ENCODE peak calls at places on chromosomes 12 and 14, in five cellular contexts. J is IMR-90, A is fibroblast of lung, Q is PC-3, S is keratinocyte. N is an unnamed sample. For H4K20me1, the result is how much of the 10 kb centered on the place peaks cover.

GRCh38 chr12:65881348-65881961 is 57.2 kb downstream of the HMGA2 start:
- DNase-seq in S (no peak), J (peak), A (peak), Q (no peak), N (peak)

GRCh38 chr14:23428686-23429495 is 6.6 kb downstream of the MYH7 start:
- DNase-seq in Q (no peak), J (no peak), S (no peak), A (no peak), N (no peak)

GRCh38 chr12:20482680-20483079 is 114.3 kb downstream of the PDE3A start:
- DNase-seq in A (peak), Q (no peak), S (no peak), J (no peak), N (no peak)

GRCh38 chr14:85010186-85010585 is 519.8 kb upstream of the FLRT2 start:
- DNase-seq in A (no peak), S (no peak), Q (no peak), J (no peak), N (no peak)

GRCh38 chr14:73105050-73105449 is 31.3 kb upstream of the PSEN1 start:
- DNase-seq in S (no peak), A (no peak), Q (no peak), J (no peak), N (peak)

GRCh38 chr12:122985590-122986257 is 5.2 kb downstream of the ARL6IP4 start:
- DNase-seq in S (no peak), J (no peak), A (no peak), Q (no peak), N (no peak)

GRCh38 chr12:46919666-46920065 is 93.9 kb upstream of the SLC38A4 start:
- DNase-seq in Q (no peak), S (no peak), J (peak), A (no peak), N (peak)

GRCh38 chr12:75374971-75375370 is 15.9 kb upstream of the GLIPR1L2 start:
- DNase-seq in S (no peak), A (no peak), J (no peak), Q (no peak), N (no peak)

GRCh38 chr12:110971189-110971920 is 51.0 kb upstream of the MYL2 start:
- DNase-seq in A (no peak), J (no peak), S (no peak), Q (no peak), N (no peak)

GRCh38 chr14:100872641-100873071 is 30.9 kb downstream of the RTL1 start:
- DNase-seq in Q (no peak), A (no peak), S (no peak), J (no peak), N (no peak)

GRCh38 chr12:109264095-109264942 is 44.8 kb downstream of the FOXN4 start:
- DNase-seq in J (peak), Q (peak), S (no peak), A (peak), N (peak)

GRCh38 chr14:21669284-21669683 is 4.3 kb downstream of the OR4E1 start:
- DNase-seq in S (no peak), Q (no peak), A (no peak), J (no peak), N (no peak)

GRCh38 chr12:93163260-93164036 is 214.3 kb upstream of the NUDT4 start:
- DNase-seq in Q (peak), J (peak), A (peak), S (no peak), N (peak)

GRCh38 chr12:116708826-116709756 is 28.8 kb downstream of the SPRING1 start:
- DNase-seq in Q (peak), A (peak), J (peak), S (no peak), N (peak)

GRCh38 chr12:95790025-95790911 is at the start of gene NTN4:
- DNase-seq in Q (peak), S (no peak), J (peak), A (no peak), N (peak)

GRCh38 chr14:77098470-77099353 is 654 bp downstream of the CIPC start:
- DNase-seq in S (no peak), J (no peak), A (no peak), Q (peak), N (peak)

GRCh38 chr12:40104461-40105264 is 1.2 kb downstream of the SLC2A13 start:
- DNase-seq in Q (no peak), S (no peak), A (peak), J (peak), N (no peak)

GRCh38 chr14:56004807-56005579 is 113.2 kb upstream of the PELI2 start:
- DNase-seq in Q (no peak), J (peak), S (no peak), A (peak), N (peak)

DNA sequence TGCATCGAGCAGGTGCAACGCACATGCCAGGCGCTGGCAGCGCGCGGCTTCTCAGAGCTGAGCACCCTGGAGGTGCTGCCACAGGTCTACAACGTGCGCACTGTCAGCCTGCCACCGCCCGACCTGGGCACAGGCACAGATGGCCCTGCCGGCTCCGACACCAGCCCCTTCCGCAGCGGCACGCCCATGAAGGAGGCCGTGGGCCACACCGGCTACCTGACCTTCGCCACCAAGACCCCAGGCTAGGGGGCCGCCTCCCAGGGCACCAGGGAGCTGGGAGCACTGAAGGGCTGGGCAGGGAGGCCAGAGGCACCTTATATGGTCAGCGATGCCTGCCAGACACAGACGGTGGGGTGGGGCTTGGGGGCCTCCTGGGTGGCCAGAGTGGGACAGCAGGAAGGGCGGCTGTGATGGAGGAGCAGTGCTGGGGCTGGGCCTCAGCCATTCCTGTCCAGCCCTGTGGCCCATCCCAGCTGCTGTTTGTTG is 5.6 kb downstream of the TRMT61A start:
- DNase-seq in S (no peak), J (no peak), A (no peak), Q (no peak), N (no peak)
- H4K20me1 ChIP-seq in S (under half), J (under half), A (under half), Q (under half), N (under half)

GRCh38 chr14:92753250-92753649 is 4.8 kb upstream of the LGMN start:
- DNase-seq in A (no peak), Q (no peak), S (no peak), J (no peak), N (no peak)

GRCh38 chr14:92744198-92744597 is 4.2 kb downstream of the LGMN start:
- DNase-seq in Q (no peak), J (no peak), S (no peak), A (no peak), N (no peak)

GRCh38 chr14:92747701-92748258 is 647 bp downstream of the LGMN start:
- DNase-seq in J (no peak), Q (peak), A (no peak), S (no peak), N (peak)

GRCh38 chr14:92751819-92752218 is 3.4 kb upstream of the LGMN start:
- DNase-seq in S (no peak), A (no peak), Q (no peak), J (no peak), N (no peak)

GRCh38 chr14:92748259-92749016 is at the start of gene LGMN:
- DNase-seq in S (peak), J (peak), Q (peak), A (peak), N (peak)
- H3K9ac ChIP-seq in S (peak), J (peak), Q (peak), A (peak), N (peak)

DNA sequence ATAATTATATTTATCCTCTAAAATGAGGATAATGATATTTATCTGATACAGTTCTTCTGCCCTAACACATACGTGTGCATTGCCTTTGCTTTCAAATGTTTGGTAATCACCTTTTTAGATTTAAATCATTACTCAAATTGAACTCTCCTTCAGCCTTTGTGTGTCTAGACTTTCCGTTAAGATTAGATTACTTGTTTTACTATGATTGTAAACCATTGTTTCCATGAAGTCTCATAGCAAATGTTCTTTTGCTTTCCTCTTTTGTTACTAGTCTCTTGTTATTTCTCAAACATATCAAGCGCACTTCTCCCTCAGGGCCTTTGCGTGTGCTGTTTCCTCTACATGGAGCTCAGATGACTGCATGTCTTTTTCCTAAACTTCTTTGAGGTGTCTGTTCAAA is 63.7 kb downstream of the ETV6 start:
- DNase-seq in J (no peak), A (no peak), S (no peak), Q (no peak), N (no peak)
- H4K20me1 ChIP-seq in J (under half), A (under half), S (under half), Q (under half), N (under half)

DNA sequence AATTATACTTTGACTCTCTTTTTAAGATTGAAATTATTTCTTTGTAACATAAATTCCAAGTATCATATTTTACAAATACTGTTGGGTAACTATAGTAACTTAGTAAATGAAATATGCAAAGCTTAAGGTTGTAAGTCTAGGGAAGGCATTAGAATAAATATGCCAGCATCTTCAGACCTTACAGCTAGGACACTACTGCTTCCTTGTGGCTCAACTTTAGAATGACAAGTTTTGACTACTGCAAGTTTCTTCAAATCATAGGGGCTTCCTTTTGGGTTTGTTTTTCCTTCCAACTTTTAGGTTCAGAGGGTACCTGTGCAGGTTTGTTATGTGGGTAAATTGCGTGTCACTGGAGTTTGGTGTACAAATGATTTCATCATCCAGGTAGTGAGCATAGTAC is 17.7 kb upstream of the ANP32D start:
- DNase-seq in S (no peak), Q (peak), J (peak), A (no peak), N (peak)
- H3K9ac ChIP-seq in S (no peak), Q (no peak), J (no peak), A (no peak), N (no peak)

DNA sequence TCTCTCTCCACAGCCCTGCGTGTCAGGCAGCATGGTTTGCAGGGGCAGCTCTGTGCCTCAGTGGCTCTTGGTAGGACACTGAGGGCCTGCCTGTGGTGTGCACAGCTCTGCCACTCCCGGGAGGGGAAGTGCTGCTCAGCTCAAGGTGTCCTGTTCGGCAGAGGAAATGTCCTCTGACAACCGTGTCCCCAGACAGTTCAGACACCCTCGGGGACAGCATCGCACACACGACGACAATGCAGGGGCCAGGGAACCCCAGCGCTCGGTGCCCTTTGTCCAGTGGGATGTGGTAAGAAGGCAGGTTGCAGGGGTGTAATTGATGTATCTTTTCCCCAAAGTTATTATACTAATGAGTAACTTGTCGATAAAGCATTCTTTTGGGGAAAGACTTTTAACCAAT is 14.2 kb downstream of the ANKLE2 start:
- DNase-seq in Q (no peak), J (no peak), A (no peak), S (no peak), N (no peak)
- H4K20me1 ChIP-seq in Q (under half), J (half or more), A (under half), S (under half), N (under half)

GRCh38 chr14:58864751-58865519 is 227.2 kb downstream of the DACT1 start:
- DNase-seq in S (no peak), A (peak), J (peak), Q (peak), N (peak)

GRCh38 chr14:58863576-58864345 is 226.0 kb downstream of the DACT1 start:
- DNase-seq in S (no peak), J (peak), Q (no peak), A (peak), N (no peak)

GRCh38 chr14:58865520-58866281 is 227.9 kb downstream of the DACT1 start:
- DNase-seq in Q (no peak), J (peak), A (peak), S (no peak), N (peak)

GRCh38 chr14:58862421-58862820 is 224.7 kb downstream of the DACT1 start:
- DNase-seq in A (no peak), S (no peak), J (no peak), Q (no peak), N (no peak)

GRCh38 chr14:58866386-58866785 is 228.6 kb downstream of the DACT1 start:
- DNase-seq in S (no peak), A (no peak), Q (no peak), J (no peak), N (peak)
- H3K9ac ChIP-seq in S (no peak), A (no peak), Q (no peak), J (no peak), N (no peak)

DNA sequence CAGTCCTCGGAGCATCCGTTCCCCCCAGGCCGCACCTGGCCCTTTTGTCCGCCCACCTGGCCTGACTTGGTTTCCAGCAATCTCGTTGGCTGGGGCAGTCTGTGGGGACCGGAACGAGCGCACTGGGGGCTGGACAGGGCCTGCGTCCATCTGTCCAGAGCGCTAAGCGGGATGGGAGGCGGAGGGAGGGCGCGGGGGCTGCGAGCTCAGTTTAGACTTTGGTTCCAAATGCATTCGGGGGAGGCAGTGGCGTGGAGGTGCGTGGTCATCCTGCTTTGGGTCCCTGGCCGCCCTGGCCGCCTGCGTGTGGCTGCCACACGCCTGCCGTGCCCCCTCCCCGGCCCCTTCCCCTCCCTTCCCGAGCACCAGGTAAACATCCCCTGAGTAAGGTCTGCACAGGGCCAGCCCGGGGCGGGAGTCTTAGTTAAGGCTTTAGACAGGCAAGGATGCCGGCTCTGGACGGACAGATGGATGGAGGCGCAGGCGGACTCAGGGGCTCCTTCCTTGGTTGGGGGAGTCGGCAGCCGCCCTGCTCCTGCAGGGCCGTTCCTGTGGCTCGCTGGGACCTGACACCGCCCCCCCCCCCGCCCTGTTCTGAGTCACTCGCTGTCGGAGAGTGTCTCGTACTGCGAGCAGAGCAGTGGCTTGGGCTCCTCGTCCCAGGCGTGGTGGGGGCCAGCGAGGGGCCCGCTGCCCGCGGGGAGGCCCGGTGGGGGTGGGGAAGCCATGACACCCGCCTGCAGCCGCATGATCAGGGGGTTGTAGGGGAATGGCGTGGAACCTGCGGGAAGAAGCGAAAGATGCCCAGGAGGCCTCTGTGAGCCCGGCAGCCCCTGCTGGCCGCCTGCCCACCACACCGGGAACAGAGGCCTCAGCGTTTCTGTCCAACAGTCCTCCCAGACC is 30.2 kb downstream of the RFLNA start:
- DNase-seq in S (no peak), Q (no peak), J (no peak), A (no peak), N (no peak)
- H4K20me1 ChIP-seq in S (under half), Q (under half), J (under half), A (under half), N (under half)

DNA sequence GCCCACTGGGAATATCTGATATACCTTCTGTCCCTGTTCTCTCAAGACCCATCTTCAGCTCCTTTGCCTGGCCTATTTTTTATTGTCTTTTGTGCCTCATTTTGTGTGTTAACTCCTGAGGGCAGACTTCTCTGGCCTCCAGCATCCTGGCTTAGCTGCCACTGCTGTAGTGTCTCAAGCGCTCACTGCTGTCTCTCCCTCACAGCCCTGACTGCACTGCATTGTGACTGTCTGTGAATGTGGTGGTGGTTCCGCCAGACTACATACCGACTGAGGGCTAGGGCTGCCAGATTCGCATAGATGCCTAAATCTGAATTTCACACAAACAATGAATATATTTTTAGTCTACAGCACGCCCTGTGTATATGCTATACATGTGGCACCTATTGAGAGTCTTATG is 1088.9 kb upstream of the TMEM132C start:
- DNase-seq in J (no peak), Q (no peak), S (no peak), A (no peak), N (no peak)
- H3K9ac ChIP-seq in J (no peak), Q (no peak), S (no peak), A (no peak), N (no peak)